ENCODE peak calls at places on chromosomes 12 and 14, in six cellular contexts. Q, R, X, E, T and D are unnamed samples. For H3K4me1, the result is how much of the 10 kb centered on the place peaks cover.

GRCh38 chr14:87566986-87567385 is 426.0 kb downstream of the GALC start:
- DNase-seq in Q (no peak), R (no peak), X (no peak), E (no peak), T (no peak), D (no peak)

GRCh38 chr12:52247622-52248540 is 14.8 kb downstream of the KRT7 start:
- DNase-seq in Q (no peak), R (no peak), X (peak), E (peak), T (no peak), D (no peak)

GRCh38 chr14:53955671-53956426 is 776 bp downstream of the BMP4 start:
- DNase-seq in Q (peak), R (peak), X (no peak), E (peak), T (peak), D (peak)

GRCh38 chr12:57208116-57208945 is 8.3 kb upstream of the NXPH4 start:
- DNase-seq in Q (no peak), R (no peak), X (no peak), E (no peak), T (no peak), D (no peak)

GRCh38 chr12:85280984-85281946 is 1.2 kb downstream of the ALX1 start:
- DNase-seq in Q (no peak), R (no peak), X (no peak), E (no peak), T (no peak), D (no peak)

GRCh38 chr12:132583736-132584135 is 26.6 kb downstream of the LRCOL1 start:
- DNase-seq in Q (peak), R (no peak), X (no peak), E (peak), T (no peak), D (no peak)

GRCh38 chr14:59228416-59228815 is 39.9 kb downstream of the DAAM1 start:
- DNase-seq in Q (no peak), R (no peak), X (no peak), E (no peak), T (no peak), D (no peak)

GRCh38 chr14:77022219-77022852 is 6.2 kb downstream of the IRF2BPL start:
- DNase-seq in Q (no peak), R (no peak), X (peak), E (no peak), T (no peak), D (no peak)

GRCh38 chr14:102092806-102093205 is 6.0 kb upstream of the HSP90AA1 start:
- DNase-seq in Q (no peak), R (no peak), X (no peak), E (no peak), T (no peak), D (no peak)

GRCh38 chr14:23569443-23570151 is 2.0 kb upstream of the AP1G2 start:
- DNase-seq in Q (no peak), R (peak), X (peak), E (peak), T (no peak), D (no peak)

GRCh38 chr14:30553311-30553989 is 5.5 kb upstream of the G2E3 start:
- DNase-seq in Q (no peak), R (no peak), X (peak), E (no peak), T (no peak), D (no peak)

GRCh38 chr12:67457799-67458680 is 188.9 kb downstream of the CAND1 start:
- DNase-seq in Q (no peak), R (no peak), X (no peak), E (no peak), T (no peak), D (no peak)

GRCh38 chr14:31024577-31025334 is 693 bp upstream of the AP4S1 start:
- DNase-seq in Q (no peak), R (no peak), X (peak), E (no peak), T (no peak), D (no peak)

GRCh38 chr14:89351364-89351957 is 65.6 kb downstream of the FOXN3 start:
- DNase-seq in Q (no peak), R (no peak), X (no peak), E (peak), T (no peak), D (no peak)

GRCh38 chr14:100738704-100739131 is 12.0 kb downstream of the DLK1 start:
- DNase-seq in Q (no peak), R (no peak), X (no peak), E (peak), T (no peak), D (no peak)

GRCh38 chr14:54760866-54761265 is 141.8 kb downstream of the GCH1 start:
- DNase-seq in Q (no peak), R (no peak), X (no peak), E (no peak), T (no peak), D (no peak)

GRCh38 chr14:73295198-73295796 is 58.0 kb downstream of the PAPLN start:
- DNase-seq in Q (no peak), R (peak), X (peak), E (no peak), T (no peak), D (no peak)

GRCh38 chr12:123934829-123935228 is 37.8 kb downstream of the CCDC92 start:
- DNase-seq in Q (no peak), R (no peak), X (no peak), E (no peak), T (no peak), D (no peak)

DNA sequence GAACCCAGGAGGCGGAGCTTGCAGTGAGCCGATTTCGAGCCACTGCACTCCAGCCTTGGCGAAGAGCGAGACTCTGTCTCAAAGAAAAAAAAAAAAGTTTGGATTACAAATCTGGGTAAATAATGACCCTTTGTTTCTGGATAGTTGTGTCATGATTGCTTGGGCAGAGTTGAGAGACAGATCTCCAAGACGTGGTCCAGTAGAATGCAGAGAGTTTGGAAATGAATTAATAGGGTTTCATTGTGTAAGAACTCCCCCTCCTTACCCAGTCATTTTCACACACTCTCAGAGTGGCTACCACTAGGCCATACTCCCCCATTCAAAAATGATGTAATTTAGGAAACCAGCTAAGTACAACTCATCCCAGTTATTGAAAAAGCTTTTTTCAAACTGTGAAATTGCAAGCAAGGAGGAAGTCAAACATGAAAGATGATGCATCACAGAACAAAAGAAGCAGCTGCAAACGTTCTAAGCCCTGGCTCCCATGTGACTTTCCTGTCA is 1331.9 kb downstream of the AACS start:
- DNase-seq in Q (no peak), R (no peak), X (peak), E (no peak), T (no peak), D (no peak)
- H3K27ac ChIP-seq in Q (no peak), R (no peak), X (no peak), E (no peak), T (no peak), D (no peak)

GRCh38 chr14:68461086-68461485 is 331.8 kb downstream of the ZFP36L1 start:
- DNase-seq in Q (no peak), R (no peak), X (no peak), E (no peak), T (no peak), D (no peak)
- TF ChIP-seq CTCF in Q (no peak), R (no peak), X (no peak), E (no peak), T (no peak), D (no peak)

GRCh38 chr14:103191856-103192835 is 68.9 kb downstream of the TNFAIP2 start:
- DNase-seq in Q (no peak), R (no peak), X (no peak), E (no peak), T (no peak), D (no peak)
- H3K4me1 ChIP-seq in Q (under half), R (under half), X (under half), E (under half), T (under half), D (under half)

DNA sequence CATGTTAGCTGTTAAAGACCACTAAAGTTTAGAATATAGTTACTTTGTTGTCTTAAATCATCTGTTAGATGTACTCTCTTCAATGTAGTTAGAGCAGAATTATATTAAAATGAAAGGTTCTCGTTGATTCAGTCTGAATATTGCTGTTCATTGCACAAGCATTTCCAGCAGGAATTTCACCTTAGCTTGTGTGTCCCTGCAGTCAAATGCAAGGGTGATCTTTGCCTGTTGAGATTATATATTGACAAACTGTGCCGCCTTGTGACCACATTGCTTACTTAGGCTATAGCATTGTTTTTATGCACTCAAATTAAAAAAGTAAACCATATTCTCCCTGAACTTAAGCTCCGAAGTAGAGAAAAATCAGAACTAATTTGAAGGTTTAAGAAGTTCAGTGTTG is 39.5 kb downstream of the ATP2A2 start:
- DNase-seq in Q (no peak), R (no peak), X (no peak), E (no peak), T (no peak), D (no peak)
- H3K27ac ChIP-seq in Q (no peak), R (no peak), X (no peak), E (no peak), T (peak), D (peak)

DNA sequence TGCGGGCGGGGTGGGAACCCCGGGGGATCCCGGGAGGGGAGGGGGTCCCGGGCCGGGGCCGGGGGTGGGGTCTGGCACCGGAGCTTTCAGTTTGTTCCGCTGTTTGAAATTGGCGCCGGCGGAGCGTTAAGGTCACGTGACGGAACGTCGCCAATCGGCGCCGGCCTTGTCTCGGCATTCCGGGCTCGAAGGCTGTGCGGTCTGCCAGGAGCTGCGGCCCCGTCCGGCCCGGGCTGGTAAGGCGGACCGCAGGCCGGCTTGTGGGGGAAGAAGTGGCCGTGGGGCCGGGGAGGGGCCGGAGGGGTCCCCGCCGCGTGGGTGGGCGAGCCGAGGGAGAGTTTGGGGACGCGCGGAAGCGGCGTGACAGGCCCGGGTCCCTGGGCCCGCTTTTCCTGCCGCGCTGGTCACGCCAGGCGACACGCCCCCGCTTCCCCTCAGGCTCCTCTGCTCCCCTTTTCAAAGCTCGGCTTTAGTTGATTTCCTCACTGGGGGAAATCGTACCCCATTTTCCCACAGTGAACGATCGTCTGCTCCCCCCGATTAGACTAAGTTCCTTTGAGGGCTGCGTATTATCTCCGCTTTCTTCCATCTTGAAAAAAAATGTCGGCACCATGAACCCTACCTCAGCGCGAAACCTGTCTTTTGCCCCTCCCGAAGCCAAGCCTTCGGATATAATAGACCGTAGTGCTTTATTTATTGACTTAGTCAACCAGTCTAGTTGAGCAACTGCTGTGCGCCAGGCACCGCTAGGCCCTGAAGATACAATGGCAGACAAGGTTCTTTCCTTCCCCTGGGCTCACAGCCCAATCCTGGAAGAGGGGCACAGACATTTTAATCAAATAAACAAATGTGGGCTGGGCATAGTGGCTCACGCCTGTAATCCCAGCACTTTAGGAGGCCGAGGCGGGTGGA is at the start of the genes FOXM1 and RHNO1:
- DNase-seq in Q (peak), R (peak), X (peak), E (peak), T (peak), D (peak)
- TF ChIP-seq CTCF in Q (peak), R (no peak), X (no peak), E (peak), T (peak), D (no peak)

GRCh38 chr12:49698619-49699545 is 8.3 kb downstream of the FMNL3 start:
- DNase-seq in Q (peak), R (peak), X (peak), E (peak), T (peak), D (peak)
- H3K4me1 ChIP-seq in Q (under half), R (under half), X (under half), E (under half), T (half or more), D (half or more)

GRCh38 chr12:96289067-96289466 is 94.9 kb downstream of the ELK3 start:
- DNase-seq in Q (no peak), R (no peak), X (no peak), E (no peak), T (no peak), D (no peak)

GRCh38 chr12:96285158-96285557 is 91.0 kb downstream of the ELK3 start:
- DNase-seq in Q (no peak), R (no peak), X (no peak), E (no peak), T (no peak), D (no peak)
- H3K27ac ChIP-seq in Q (no peak), R (no peak), X (no peak), E (no peak), T (no peak), D (no peak)

DNA sequence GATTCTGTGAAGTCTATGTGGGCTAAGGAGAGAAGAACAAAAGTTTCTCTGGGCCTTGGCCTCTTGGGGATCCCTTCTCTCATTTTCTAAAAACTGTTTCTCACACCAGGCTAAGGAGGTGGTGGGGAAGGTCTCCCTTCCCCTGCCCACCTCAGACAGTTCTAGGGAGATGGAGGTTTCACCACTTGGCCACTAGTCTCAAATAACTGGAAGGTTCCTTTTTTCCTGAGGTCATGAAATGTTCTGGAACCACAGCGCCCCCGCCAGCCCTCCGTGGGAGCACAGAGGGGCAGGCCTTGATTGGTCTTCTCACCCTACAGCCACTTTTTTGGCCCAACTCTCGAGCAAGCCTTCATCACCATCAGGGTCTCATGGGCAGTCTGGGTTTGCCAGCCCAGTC is 12.6 kb downstream of the C12orf43 start:
- DNase-seq in Q (no peak), R (no peak), X (no peak), E (peak), T (no peak), D (no peak)
- TF ChIP-seq CTCF in Q (no peak), R (no peak), X (peak), E (peak), T (no peak), D (no peak)

GRCh38 chr12:104517880-104518279 is 61.1 kb downstream of the CHST11 start:
- DNase-seq in Q (no peak), R (no peak), X (no peak), E (no peak), T (no peak), D (no peak)
- H3K4me1 ChIP-seq in Q (under half), R (under half), X (under half), E (under half), T (under half), D (under half)